ENCODE peak calls at places on chromosomes 6 and 20, in four cellular contexts. A is psoas muscle, G is progenitor cell of endocrine pancreas, U is fibroblast of pulmonary artery. I is an unnamed sample.

GRCh38 chr6:43491750-43492661 is 14.6 kb downstream of the TJAP1 start:
- DNase-seq in A (peak; percentile 95), G (no peak), U (peak; percentile 69), I (no peak)

GRCh38 chr6:40986364-40986763 is 52.7 kb downstream of the UNC5CL start:
- DNase-seq in A (no peak), G (no peak), U (no peak), I (no peak)

GRCh38 chr20:3751664-3752385 is 15.7 kb downstream of the ADISSP start:
- DNase-seq in A (no peak), G (no peak), U (no peak), I (peak; percentile 55)

GRCh38 chr20:57169162-57169561 is 97.3 kb downstream of the BMP7 start:
- DNase-seq in A (no peak), G (no peak), U (no peak), I (no peak)

GRCh38 chr20:20580139-20580538 is 132.3 kb downstream of the RALGAPA2 start:
- DNase-seq in A (no peak), G (no peak), U (no peak), I (no peak)

GRCh38 chr20:48615871-48616270 is 211.9 kb downstream of the PREX1 start:
- DNase-seq in A (peak; percentile 15), G (no peak), U (no peak), I (no peak)

GRCh38 chr6:81752969-81753708 is 658 bp upstream of the TENT5A start:
- DNase-seq in A (peak; percentile 96), G (peak; percentile 75), U (peak; percentile 94), I (peak; percentile 58)

GRCh38 chr6:46893648-46894047 is 28.1 kb downstream of the ADGRF5 start:
- DNase-seq in A (no peak), G (no peak), U (no peak), I (no peak)

GRCh38 chr6:96522469-96523009 is 933 bp downstream of the UFL1 start:
- DNase-seq in A (no peak), G (no peak), U (peak; percentile 20), I (peak; percentile 27)

GRCh38 chr6:100116409-100117194 is 122.6 kb upstream of the MCHR2 start:
- DNase-seq in A (no peak), G (peak; percentile 18), U (peak; percentile 84), I (peak; percentile 61)

GRCh38 chr20:45971675-45972499 is at the start of gene ZNF335:
- DNase-seq in A (peak; percentile 99), G (peak; percentile 92), U (peak; percentile 98), I (peak; percentile 95)
- TF ChIP-seq CTCF in A (peak; percentile 49), G (peak; percentile 17), U (peak; percentile 5), I (no peak)

GRCh38 chr6:169158750-169159149 is 94.9 kb downstream of the THBS2 start:
- DNase-seq in A (no peak), G (no peak), U (peak; percentile 31), I (no peak)
- TF ChIP-seq CTCF in A (no peak), G (no peak), U (peak; percentile 10), I (no peak)

GRCh38 chr6:121449331-121449730 is 13.9 kb downstream of the GJA1 start:
- DNase-seq in A (no peak), G (no peak), U (no peak), I (no peak)

GRCh38 chr6:121442591-121442990 is 7.1 kb downstream of the GJA1 start:
- DNase-seq in A (no peak), G (no peak), U (peak; percentile 33), I (no peak)

GRCh38 chr6:121441477-121441876 is 6.0 kb downstream of the GJA1 start:
- DNase-seq in A (no peak), G (no peak), U (no peak), I (no peak)

GRCh38 chr6:121439456-121440250 is 4.2 kb downstream of the GJA1 start:
- DNase-seq in A (no peak), G (no peak), U (no peak), I (no peak)

DNA sequence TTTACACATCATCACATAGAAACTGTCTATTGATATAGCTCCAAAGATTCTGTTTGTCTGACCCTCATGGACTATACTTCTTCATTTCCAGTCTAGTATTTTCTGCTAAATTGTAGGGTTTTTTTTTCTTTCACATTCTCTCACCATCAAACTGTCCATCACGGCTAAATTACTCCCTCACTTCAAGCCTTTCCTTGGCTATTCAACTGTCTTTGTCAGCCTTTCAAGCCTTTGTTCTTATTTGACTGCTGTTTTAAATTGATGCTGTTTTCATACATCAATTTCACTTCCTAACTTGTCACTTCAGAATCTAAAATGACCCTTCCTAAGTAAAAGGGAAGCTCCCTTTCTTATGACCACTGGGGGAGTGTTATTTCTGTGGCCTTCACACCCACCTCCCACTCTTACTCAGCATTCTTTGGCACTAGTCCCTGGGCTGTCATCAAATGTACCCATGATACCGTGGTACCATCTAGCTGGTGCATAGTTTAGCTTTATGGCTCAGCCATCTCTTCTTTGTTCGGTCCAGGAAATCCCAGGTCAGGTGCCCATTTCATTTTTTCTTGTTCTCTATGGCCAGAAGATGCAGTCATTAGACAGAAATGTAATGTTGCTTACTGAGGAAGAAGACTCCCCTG is 8.6 kb downstream of the GJA1 start:
- DNase-seq in A (no peak), G (no peak), U (peak; percentile 56), I (no peak)
- TF ChIP-seq CTCF in A (no peak), G (no peak), U (no peak), I (no peak)

DNA sequence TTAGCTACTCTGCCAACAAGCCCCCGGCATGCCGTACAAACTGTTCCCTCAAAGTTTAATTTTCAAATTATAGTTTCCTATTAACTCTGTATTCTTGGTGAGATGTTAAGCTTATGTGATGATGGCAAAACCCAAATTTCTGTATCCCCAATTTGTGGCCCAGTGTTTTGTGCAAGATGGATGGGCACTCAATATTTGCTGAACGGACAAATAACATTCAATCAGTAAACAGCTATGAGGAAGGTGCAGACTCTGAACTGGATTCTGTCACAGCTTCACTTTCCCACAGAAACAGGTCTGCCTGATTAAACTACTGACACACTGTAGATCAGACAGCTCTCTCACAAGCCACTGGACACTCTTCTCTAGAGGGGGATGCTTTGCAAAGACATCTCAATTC is 54.1 kb downstream of the NUDT3 start:
- DNase-seq in A (no peak), G (no peak), U (no peak), I (no peak)
- TF ChIP-seq CTCF in A (no peak), G (no peak), U (no peak), I (no peak)